ENCODE peak calls at places on chromosomes 16 and 17, in ten cellular contexts. Q is ascending aorta; P is anterior cingulate cortex; K is AG09319; B is Kasumi-1; L is stimulated activated CD4-positive, alpha-beta T cell treated with anti-CD3 and anti-CD28 coated beads, Interleukin-4, amount 100 ng/mL, for 1 hour; S is astrocyte of the hippocampus; V is NCI-H1436 treated with DMSO at 0.1 percent for 48 hours; Z is T-helper 9 cell; W is A549. M is an unnamed sample.

GRCh38 chr16:14109782-14110727 is 38.9 kb downstream of the MRTFB start:
- DNase-seq in L (no peak), Q (no peak), B (peak), V (no peak), S (peak), Z (no peak), K (no peak), W (no peak), P (no peak), M (no peak)

GRCh38 chr16:17206712-17207111 is 264.0 kb downstream of the XYLT1 start:
- DNase-seq in P (no peak), Q (no peak), V (no peak), S (no peak), K (no peak), Z (no peak), W (no peak), B (no peak), L (no peak), M (no peak)

GRCh38 chr17:68591583-68591982 is 9.6 kb downstream of the FAM20A start:
- DNase-seq in K (no peak), B (no peak), L (peak), P (no peak), V (no peak), Q (no peak), W (no peak), S (no peak), Z (no peak), M (no peak)

GRCh38 chr16:30406911-30407793 is at the start of gene ZNF771:
- DNase-seq in B (peak), P (peak), S (peak), W (peak), V (peak), L (peak), Z (peak), K (peak), Q (peak), M (peak)

GRCh38 chr17:82399030-82399429 is 19.1 kb upstream of the HEXD start:
- DNase-seq in P (peak), V (no peak), K (peak), Q (no peak), S (peak), B (peak), L (no peak), Z (no peak), W (no peak), M (peak)

GRCh38 chr16:72844225-72844920 is 203.6 kb downstream of the ZFHX3 start:
- DNase-seq in S (peak), W (no peak), P (no peak), L (no peak), V (no peak), K (no peak), Z (no peak), B (no peak), Q (no peak), M (no peak)

GRCh38 chr17:2237521-2237921 is 66.1 kb downstream of the SMG6 start:
- DNase-seq in P (no peak), W (no peak), B (no peak), L (no peak), Z (no peak), Q (no peak), V (no peak), S (peak), K (no peak), M (peak)

GRCh38 chr16:81445926-81446317 is 1.3 kb downstream of the CMIP start:
- DNase-seq in W (no peak), Z (no peak), V (no peak), S (peak), L (no peak), P (no peak), K (no peak), Q (no peak), B (peak), M (peak)

GRCh38 chr16:85642762-85643281 is 29.7 kb downstream of the GSE1 start:
- DNase-seq in S (no peak), B (no peak), P (no peak), V (no peak), K (no peak), Q (no peak), Z (no peak), L (no peak), W (no peak), M (no peak)

GRCh38 chr16:4032768-4033167 is 83.5 kb downstream of the ADCY9 start:
- DNase-seq in K (no peak), P (no peak), W (no peak), V (no peak), Z (no peak), B (peak), Q (no peak), L (peak), S (no peak), M (no peak)

GRCh38 chr16:82181456-82182185 is 11.6 kb upstream of the MPHOSPH6 start:
- DNase-seq in L (no peak), K (no peak), V (peak), P (no peak), S (no peak), W (no peak), Q (no peak), Z (no peak), B (no peak), M (no peak)

GRCh38 chr16:30526137-30526822 is at the start of gene ZNF768:
- DNase-seq in P (peak), S (peak), B (peak), Z (no peak), W (peak), L (no peak), K (no peak), Q (no peak), V (no peak), M (peak)

GRCh38 chr17:76826290-76827138 is 41.7 kb upstream of the MGAT5B start:
- DNase-seq in B (peak), Z (no peak), V (no peak), K (no peak), P (no peak), S (no peak), W (no peak), Q (no peak), L (no peak), M (no peak)

GRCh38 chr16:70768205-70768580 is 32.8 kb downstream of the VAC14 start:
- DNase-seq in W (no peak), L (no peak), K (no peak), V (no peak), S (no peak), P (no peak), B (no peak), Q (no peak), Z (no peak), M (no peak)

GRCh38 chr16:12618515-12618914 is 185.2 kb downstream of the CPPED1 start:
- DNase-seq in B (no peak), S (no peak), Z (no peak), K (no peak), W (no peak), P (no peak), V (no peak), Q (no peak), L (no peak), M (no peak)